ENCODE peak calls at places on chromosomes 1 and 21, in ten cellular contexts. E, B, W, V, D, M, R, T, J and Z are unnamed samples.
A peak's percentile ranks its signal among the peaks of the same experiment; 100 is the strongest.

GRCh38 chr1:204406621-204407020 is 5.0 kb downstream of the PPP1R15B start:
- DNase-seq in J (no peak), M (no peak), T (no peak), E (no peak), D (no peak), V (no peak), B (no peak), W (no peak), R (no peak), Z (no peak)

GRCh38 chr1:57848406-57848805 is 424.5 kb upstream of the DAB1 start:
- DNase-seq in E (no peak), W (no peak), J (no peak), B (no peak), V (no peak), D (no peak), R (no peak), T (no peak), M (no peak), Z (no peak)

GRCh38 chr1:23979387-23980005 is 631 bp downstream of the SRSF10 start:
- DNase-seq in V (no peak), T (no peak), M (no peak), J (no peak), W (no peak), D (peak; percentile 19), E (no peak), B (peak; percentile 16), R (no peak), Z (no peak)

GRCh38 chr1:76942549-76942948 is 75.3 kb downstream of the ST6GALNAC5 start:
- DNase-seq in E (no peak), J (no peak), D (no peak), V (peak; percentile 64), B (no peak), T (no peak), M (no peak), W (peak; percentile 25), R (no peak), Z (no peak)

GRCh38 chr1:156583821-156584622 is 4.5 kb downstream of the TTC24 start:
- DNase-seq in W (peak; percentile 89), E (no peak), R (peak; percentile 85), J (no peak), V (peak; percentile 89), M (peak; percentile 67), T (no peak), B (peak; percentile 86), D (peak; percentile 96), Z (peak; percentile 78)

GRCh38 chr21:43196789-43197188 is 28.0 kb downstream of the CRYAA start:
- DNase-seq in W (peak; percentile 56), V (no peak), R (peak; percentile 73), J (no peak), M (no peak), D (peak; percentile 23), B (peak; percentile 26), T (peak; percentile 51), E (peak; percentile 75), Z (peak; percentile 66)

GRCh38 chr1:223860051-223860559 is 14.4 kb upstream of the TP53BP2 start:
- DNase-seq in B (no peak), D (no peak), R (no peak), V (no peak), W (no peak), M (no peak), T (no peak), J (no peak), E (no peak), Z (no peak)

GRCh38 chr1:36341626-36342320 is 18.3 kb upstream of the EVA1B start:
- DNase-seq in D (no peak), E (no peak), J (no peak), W (no peak), T (peak; percentile 47), V (no peak), B (no peak), M (no peak), R (no peak), Z (no peak)

GRCh38 chr1:196651637-196652215 is at the start of gene CFH:
- DNase-seq in M (no peak), W (peak; percentile 96), D (peak; percentile 49), E (no peak), J (no peak), R (no peak), B (no peak), V (peak; percentile 95), T (no peak), Z (no peak)

GRCh38 chr1:37808369-37809319 is 636 bp upstream of the YRDC start:
- DNase-seq in R (peak; percentile 78), B (peak; percentile 63), W (peak; percentile 90), V (peak; percentile 77), E (no peak), J (peak; percentile 75), T (peak; percentile 87), M (peak; percentile 9), D (no peak), Z (peak; percentile 83)

GRCh38 chr1:25711555-25712298 is 88.3 kb upstream of the SELENON start:
- DNase-seq in E (no peak), W (no peak), J (peak; percentile 52), V (peak; percentile 73), D (no peak), R (no peak), M (peak; percentile 27), B (no peak), T (no peak), Z (no peak)

GRCh38 chr1:58779837-58780585 is 3.8 kb downstream of the JUN start:
- DNase-seq in E (peak; percentile 53), T (no peak), B (no peak), V (peak; percentile 84), D (peak; percentile 53), R (peak; percentile 72), W (peak; percentile 80), J (no peak), M (no peak), Z (peak; percentile 73)

GRCh38 chr1:18327650-18328049 is 153.1 kb upstream of the KLHDC7A start:
- DNase-seq in D (no peak), J (no peak), M (no peak), T (no peak), V (no peak), E (no peak), R (no peak), B (no peak), W (no peak), Z (no peak)
- H3K27ac ChIP-seq in D (no peak overlapping the region), J (no peak overlapping the region), M (no peak overlapping the region), T (no peak overlapping the region), V (no peak overlapping the region), E (no peak overlapping the region), R (no peak overlapping the region), B (no peak overlapping the region), W (no peak overlapping the region), Z (no peak overlapping the region)

GRCh38 chr1:11280719-11281376 is 7.8 kb downstream of the UBIAD1 start:
- DNase-seq in J (no peak), E (no peak), D (no peak), V (no peak), T (no peak), R (no peak), W (no peak), M (no peak), B (no peak), Z (no peak)
- H3K4me3 ChIP-seq in J (no peak overlapping the region), E (no peak overlapping the region), D (no peak overlapping the region), V (no peak overlapping the region), T (no peak overlapping the region), R (no peak overlapping the region), W (no peak overlapping the region), M (no peak overlapping the region), B (no peak overlapping the region), Z (no peak overlapping the region)

GRCh38 chr1:9652379-9653194 is 1.1 kb downstream of the PIK3CD start:
- DNase-seq in E (no peak), J (peak; percentile 39), B (no peak), W (peak; percentile 41), V (no peak), M (peak; percentile 65), T (peak; percentile 62), D (no peak), R (peak; percentile 31), Z (no peak)

GRCh38 chr1:9653195-9653782 is 1.8 kb downstream of the PIK3CD start:
- DNase-seq in B (no peak), M (no peak), W (no peak), D (no peak), E (no peak), T (no peak), R (no peak), J (no peak), V (no peak), Z (no peak)

GRCh38 chr1:9655127-9655723 is 3.7 kb downstream of the PIK3CD start:
- DNase-seq in B (no peak), V (no peak), E (no peak), D (no peak), T (no peak), R (no peak), M (peak; percentile 25), W (no peak), J (no peak), Z (no peak)

GRCh38 chr1:9655836-9656235 is 4.3 kb downstream of the PIK3CD start:
- DNase-seq in M (no peak), R (no peak), J (no peak), E (no peak), B (no peak), D (no peak), W (no peak), V (no peak), T (no peak), Z (no peak)

DNA sequence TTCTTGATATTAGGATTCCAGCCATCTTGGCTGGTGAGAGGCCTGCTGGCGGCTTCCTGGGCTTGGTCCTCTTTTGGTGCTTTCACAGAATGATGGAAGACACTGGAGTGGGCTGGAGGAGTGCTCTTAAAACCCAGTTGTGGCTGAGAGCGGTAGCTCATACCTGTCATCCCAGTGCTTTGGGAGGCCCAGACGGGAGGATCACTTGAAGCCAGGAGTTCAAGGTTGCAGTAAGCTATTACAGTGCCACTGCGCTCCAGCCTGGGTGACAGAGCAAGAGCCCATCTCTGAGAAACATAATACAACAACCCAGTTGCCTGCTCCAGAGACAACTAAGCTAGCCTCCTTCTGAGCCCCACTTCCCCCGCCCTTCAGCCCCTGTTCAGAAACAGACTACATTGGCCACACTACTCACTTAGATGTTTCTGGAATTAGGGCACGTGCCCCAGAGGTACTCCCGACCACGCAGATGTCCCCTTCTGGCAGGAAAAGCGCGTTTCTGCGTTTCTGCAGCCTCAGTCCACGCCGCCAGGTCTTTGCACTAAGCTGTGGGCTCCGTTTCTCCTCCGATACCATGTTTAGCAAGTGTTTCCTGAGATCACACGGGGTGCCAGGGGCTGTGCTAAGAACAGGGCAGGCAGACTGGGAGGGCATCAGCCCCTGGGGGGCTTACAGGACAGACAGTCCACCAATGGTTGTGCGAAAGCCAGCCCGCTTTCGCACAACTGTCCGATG is 2.4 kb downstream of the PIK3CD start:
- DNase-seq in R (no peak), E (no peak), B (no peak), V (no peak), J (no peak), M (no peak), T (no peak), W (no peak), D (no peak), Z (no peak)
- H3K27ac ChIP-seq in R (peak overlapping the region; percentile 80), E (peak overlapping the region; percentile 17), B (no peak overlapping the region), V (no peak overlapping the region), J (no peak overlapping the region), M (peak overlapping the region; percentile 68), T (no peak overlapping the region), W (no peak overlapping the region), D (peak overlapping the region; percentile 84), Z (no peak overlapping the region)

GRCh38 chr1:205746757-205747412 is 3.1 kb downstream of the NUCKS1 start:
- DNase-seq in R (no peak), J (no peak), T (no peak), V (peak; percentile 17), W (peak; percentile 16), M (no peak), E (no peak), B (no peak), D (no peak), Z (no peak)
- H3K4me3 ChIP-seq in R (no peak overlapping the region), J (no peak overlapping the region), T (peak overlapping the region; percentile 77), V (peak overlapping the region; percentile 76), W (peak overlapping the region; percentile 95), M (no peak overlapping the region), E (no peak overlapping the region), B (peak overlapping the region; percentile 86), D (no peak overlapping the region), Z (no peak overlapping the region)

GRCh38 chr1:108691128-108691885 is 803 bp upstream of the PRPF38B start:
- DNase-seq in W (no peak), T (no peak), V (no peak), M (no peak), J (no peak), E (no peak), R (no peak), D (peak; percentile 12), B (peak; percentile 50), Z (no peak)
- H3K27ac ChIP-seq in W (peak overlapping the region; percentile 99), T (peak overlapping the region; percentile 99), V (peak overlapping the region; percentile 96), M (peak overlapping the region; percentile 92), J (peak overlapping the region; percentile 98), E (peak overlapping the region; percentile 98), R (peak overlapping the region; percentile 100), D (peak overlapping the region; percentile 97), B (peak overlapping the region; percentile 99), Z (peak overlapping the region; percentile 93)